ENCODE peak calls at places on chromosome 11, in eight cellular contexts. K is fibroblast of mammary gland, Z is hepatocyte, G is substantia nigra, R is T-helper 9 cell, F is ecto neural progenitor cell, C is left lobe of liver, Q is EL. O is an unnamed sample.

GRCh38 chr11:8870461-8871282 is 40.3 kb upstream of the AKIP1 start:
- DNase-seq in K (peak), Q (peak), R (no peak), C (peak), F (peak), G (peak), Z (peak), O (peak)

GRCh38 chr11:131002145-131002544 is 85.9 kb upstream of the SNX19 start:
- DNase-seq in Z (no peak), F (no peak), Q (no peak), K (no peak), G (no peak), R (no peak), C (no peak), O (no peak)

GRCh38 chr11:119134389-119134978 is 13.1 kb downstream of the HINFP start:
- DNase-seq in Q (no peak), R (no peak), G (no peak), C (no peak), F (no peak), K (no peak), Z (no peak), O (peak)

GRCh38 chr11:910589-911030 is at the start of gene CHID1:
- DNase-seq in K (peak), F (peak), R (peak), C (peak), Z (peak), G (peak), Q (peak), O (peak)

GRCh38 chr11:71580057-71581003 is 2.3 kb downstream of the KRTAP5-11 start:
- DNase-seq in F (peak), R (no peak), Q (peak), C (peak), G (peak), Z (peak), K (peak), O (peak)

GRCh38 chr11:22472306-22472705 is 134.1 kb downstream of the SLC17A6 start:
- DNase-seq in G (no peak), K (no peak), Z (no peak), F (no peak), Q (no peak), R (no peak), C (no peak), O (no peak)

GRCh38 chr11:95055273-95055897 is 6.2 kb downstream of the KDM4F start:
- DNase-seq in G (no peak), K (no peak), Q (no peak), C (no peak), F (no peak), R (no peak), Z (no peak), O (no peak)

GRCh38 chr11:116910378-116910777 is 73.0 kb upstream of the APOA1 start:
- DNase-seq in Q (no peak), G (no peak), F (no peak), C (no peak), K (peak), R (no peak), Z (no peak), O (no peak)

GRCh38 chr11:42138454-42138853 is 679.0 kb upstream of the LRRC4C start:
- DNase-seq in K (no peak), C (no peak), Z (no peak), Q (no peak), G (no peak), F (no peak), R (no peak), O (no peak)

GRCh38 chr11:124920870-124921609 is 2.0 kb downstream of the HEPN1 start:
- DNase-seq in F (peak), R (peak), C (peak), G (no peak), Q (peak), K (peak), Z (peak), O (peak)